ENCODE peak calls at places on chromosomes 7 and 10, in five cellular contexts. Z, D, I, N and M are unnamed samples.

GRCh38 chr7:99248391-99249067 is 24.1 kb upstream of the MYH16 start:
- DNase-seq in N (no peak), D (no peak), I (no peak), Z (no peak), M (no peak)

GRCh38 chr10:129511086-129511485 is 44.0 kb downstream of the MGMT start:
- DNase-seq in D (no peak), N (no peak), Z (no peak), I (no peak), M (no peak)

GRCh38 chr7:135710417-135711138 is 17.4 kb downstream of the SLC13A4 start:
- DNase-seq in D (no peak), N (no peak), I (peak; percentile 50), Z (no peak), M (no peak)

GRCh38 chr10:126160971-126161630 is 227.2 kb downstream of the ADAM12 start:
- DNase-seq in Z (no peak), I (peak; percentile 11), D (no peak), N (no peak), M (no peak)

GRCh38 chr10:131574363-131574706 is 262.8 kb upstream of the TCERG1L start:
- DNase-seq in N (no peak), I (no peak), D (no peak), Z (no peak), M (no peak)

GRCh38 chr10:121674885-121675284 is 76.6 kb upstream of the FGFR2 start:
- DNase-seq in D (no peak), N (no peak), I (no peak), Z (no peak), M (no peak)

GRCh38 chr10:100982916-100983830 is 4.1 kb downstream of the MRPL43 start:
- DNase-seq in I (no peak), Z (no peak), N (no peak), D (no peak), M (no peak)

GRCh38 chr7:30149640-30150272 is 15.0 kb downstream of the MTURN start:
- DNase-seq in I (no peak), D (no peak), N (no peak), Z (no peak), M (no peak)

GRCh38 chr10:32922164-32922563 is 35.9 kb downstream of the ITGB1 start:
- DNase-seq in N (no peak), D (no peak), I (no peak), Z (no peak), M (no peak)

GRCh38 chr7:96187735-96188622 is 133.9 kb downstream of the SLC25A13 start:
- DNase-seq in D (no peak), I (no peak), Z (no peak), N (no peak), M (no peak)

GRCh38 chr10:126910798-126911197 is 5.6 kb downstream of the DOCK1 start:
- DNase-seq in Z (no peak), I (no peak), N (no peak), D (no peak), M (no peak)

GRCh38 chr10:85193796-85194195 is 865.4 kb downstream of the CCSER2 start:
- DNase-seq in Z (no peak), N (no peak), D (no peak), I (no peak), M (no peak)

GRCh38 chr10:127012769-127013152 is 107.5 kb downstream of the DOCK1 start:
- DNase-seq in I (no peak), D (no peak), N (no peak), Z (no peak), M (no peak)